ENCODE peak calls at places on chromosome 7, in five cellular contexts. F, U, W, H and C are unnamed samples.

GRCh38 chr7:9013940-9014339 is 580.5 kb downstream of the NXPH1 start:
- DNase-seq in W (no peak), U (no peak), H (no peak), F (no peak), C (no peak)

GRCh38 chr7:132546366-132547145 is 29.7 kb downstream of the PLXNA4 start:
- DNase-seq in F (no peak), W (no peak), H (no peak), U (no peak), C (no peak)

GRCh38 chr7:124113040-124113439 is 80.2 kb upstream of the TMEM229A start:
- DNase-seq in W (no peak), F (no peak), H (no peak), U (no peak), C (no peak)

GRCh38 chr7:139875821-139876241 is 46.8 kb downstream of the TBXAS1 start:
- DNase-seq in U (no peak), F (no peak), W (no peak), H (no peak), C (no peak)

GRCh38 chr7:83276250-83276649 is 113.6 kb upstream of the PCLO start:
- DNase-seq in W (no peak), H (no peak), F (no peak), U (no peak), C (no peak)

GRCh38 chr7:50534690-50535290 is 30.4 kb downstream of the DDC start:
- DNase-seq in W (peak; percentile 98), F (peak; percentile 90), H (no peak), U (no peak), C (peak; percentile 97)

GRCh38 chr7:131302876-131303707 is 24.6 kb upstream of the MKLN1 start:
- DNase-seq in U (peak; percentile 27), H (no peak), W (peak; percentile 66), F (peak; percentile 35), C (no peak)

GRCh38 chr7:105010538-105011523 is 3.2 kb upstream of the KMT2E start:
- DNase-seq in F (no peak), H (no peak), W (peak; percentile 32), U (no peak), C (peak; percentile 71)

GRCh38 chr7:67788689-67789088 is 792.1 kb downstream of the TYW1 start:
- DNase-seq in U (no peak), F (no peak), H (no peak), W (no peak), C (no peak)

GRCh38 chr7:95066736-95067530 is 159.5 kb downstream of the PPP1R9A start:
- DNase-seq in U (no peak), H (no peak), F (no peak), W (peak; percentile 42), C (no peak)

GRCh38 chr7:142188846-142189245 is 69.0 kb downstream of the PRSS58 start:
- DNase-seq in H (no peak), W (peak; percentile 44), U (no peak), F (no peak), C (peak; percentile 48)

GRCh38 chr7:78967046-78967445 is 486.4 kb downstream of the MAGI2 start:
- DNase-seq in W (no peak), U (no peak), H (no peak), F (no peak), C (no peak)

GRCh38 chr7:149719050-149719899 is 54.1 kb downstream of the ZNF467 start:
- DNase-seq in U (no peak), F (no peak), H (no peak), W (peak; percentile 33), C (peak; percentile 58)

GRCh38 chr7:46549347-46549746 is 628.3 kb upstream of the IGFBP3 start:
- DNase-seq in U (no peak), H (no peak), F (no peak), W (no peak), C (no peak)

GRCh38 chr7:1922071-1922869 is 252.2 kb downstream of the ELFN1 start:
- DNase-seq in U (no peak), W (peak; percentile 30), H (no peak), F (no peak), C (no peak)